ENCODE peak calls at places on chromosomes 3 and 15, in eight cellular contexts. One of them, this sample, is unnamed.

GRCh38 chr3:37700849-37701248 is 160.8 kb upstream of the CTDSPL start:
- DNase-seq in body of pancreas: peak; percentile 54
- DNase-seq in NB4: no peak
- DNase-seq in IMR-90: no peak
- DNase-seq in lower leg skin: no peak
- DNase-seq in spleen: no peak
- DNase-seq in heart left ventricle: no peak
- DNase-seq in transverse colon: no peak
- DNase-seq in this sample: no peak

GRCh38 chr3:140285380-140285779 is 350.4 kb downstream of the CLSTN2 start:
- DNase-seq in spleen: no peak
- DNase-seq in NB4: no peak
- DNase-seq in heart left ventricle: no peak
- DNase-seq in transverse colon: no peak
- DNase-seq in IMR-90: no peak
- DNase-seq in body of pancreas: no peak
- DNase-seq in lower leg skin: no peak
- DNase-seq in this sample: no peak

GRCh38 chr3:121483290-121483689 is 62.5 kb downstream of the POLQ start:
- DNase-seq in heart left ventricle: no peak
- DNase-seq in transverse colon: no peak
- DNase-seq in body of pancreas: no peak
- DNase-seq in lower leg skin: no peak
- DNase-seq in IMR-90: peak; percentile 56
- DNase-seq in NB4: no peak
- DNase-seq in spleen: no peak
- DNase-seq in this sample: no peak

GRCh38 chr3:39707314-39707909 is 102.0 kb upstream of the MYRIP start:
- DNase-seq in transverse colon: no peak
- DNase-seq in NB4: peak; percentile 38
- DNase-seq in lower leg skin: no peak
- DNase-seq in heart left ventricle: no peak
- DNase-seq in spleen: no peak
- DNase-seq in body of pancreas: peak; percentile 13
- DNase-seq in IMR-90: peak; percentile 10
- DNase-seq in this sample: no peak

GRCh38 chr3:73431136-73431933 is 193.4 kb downstream of the PDZRN3 start:
- DNase-seq in IMR-90: no peak
- DNase-seq in heart left ventricle: no peak
- DNase-seq in body of pancreas: no peak
- DNase-seq in transverse colon: no peak
- DNase-seq in NB4: no peak
- DNase-seq in lower leg skin: no peak
- DNase-seq in spleen: no peak
- DNase-seq in this sample: no peak

GRCh38 chr3:72818915-72819314 is 29.3 kb downstream of the SHQ1 start:
- DNase-seq in lower leg skin: no peak
- DNase-seq in spleen: no peak
- DNase-seq in transverse colon: no peak
- DNase-seq in IMR-90: peak; percentile 93
- DNase-seq in body of pancreas: peak; percentile 31
- DNase-seq in NB4: no peak
- DNase-seq in heart left ventricle: no peak
- DNase-seq in this sample: no peak

GRCh38 chr3:27165348-27165747 is 203.8 kb downstream of the NEK10 start:
- DNase-seq in NB4: no peak
- DNase-seq in IMR-90: peak; percentile 42
- DNase-seq in spleen: no peak
- DNase-seq in transverse colon: no peak
- DNase-seq in lower leg skin: no peak
- DNase-seq in heart left ventricle: no peak
- DNase-seq in body of pancreas: no peak
- DNase-seq in this sample: no peak

GRCh38 chr3:7733933-7734332 is 767.7 kb upstream of the LMCD1 start:
- DNase-seq in body of pancreas: no peak
- DNase-seq in IMR-90: no peak
- DNase-seq in NB4: no peak
- DNase-seq in spleen: no peak
- DNase-seq in heart left ventricle: no peak
- DNase-seq in lower leg skin: no peak
- DNase-seq in transverse colon: no peak
- DNase-seq in this sample: no peak

GRCh38 chr15:82540984-82541431 is 751 bp upstream of the RPS17 start:
- DNase-seq in transverse colon: peak; percentile 21
- DNase-seq in IMR-90: peak; percentile 38
- DNase-seq in lower leg skin: no peak
- DNase-seq in NB4: no peak
- DNase-seq in heart left ventricle: no peak
- DNase-seq in body of pancreas: no peak
- DNase-seq in spleen: peak; percentile 86
- DNase-seq in this sample: no peak

GRCh38 chr15:100899601-100900000 is 19.6 kb upstream of the LRRK1 start:
- DNase-seq in spleen: no peak
- DNase-seq in IMR-90: no peak
- DNase-seq in body of pancreas: no peak
- DNase-seq in NB4: no peak
- DNase-seq in transverse colon: no peak
- DNase-seq in lower leg skin: peak; percentile 53
- DNase-seq in heart left ventricle: no peak
- DNase-seq in this sample: no peak

GRCh38 chr15:100721758-100722550 is 119.6 kb downstream of the ASB7 start:
- DNase-seq in transverse colon: peak; percentile 64
- DNase-seq in body of pancreas: peak; percentile 90
- DNase-seq in lower leg skin: peak; percentile 91
- DNase-seq in IMR-90: peak; percentile 100
- DNase-seq in heart left ventricle: peak; percentile 81
- DNase-seq in NB4: peak; percentile 92
- DNase-seq in spleen: no peak
- DNase-seq in this sample: peak; percentile 46

GRCh38 chr3:48436855-48437254 is 3.1 kb downstream of the CCDC51 start:
- DNase-seq in spleen: no peak
- DNase-seq in NB4: no peak
- DNase-seq in IMR-90: no peak
- DNase-seq in transverse colon: no peak
- DNase-seq in lower leg skin: peak; percentile 76
- DNase-seq in body of pancreas: no peak
- DNase-seq in heart left ventricle: no peak
- DNase-seq in this sample: no peak

GRCh38 chr3:117600112-117600511 is 890.5 kb downstream of the TUSC7 start:
- DNase-seq in spleen: no peak
- DNase-seq in body of pancreas: peak; percentile 51
- DNase-seq in lower leg skin: no peak
- DNase-seq in IMR-90: no peak
- DNase-seq in transverse colon: no peak
- DNase-seq in NB4: no peak
- DNase-seq in heart left ventricle: no peak
- DNase-seq in this sample: no peak

GRCh38 chr3:126029241-126029640 is 54.7 kb downstream of the SLC41A3 start:
- DNase-seq in NB4: no peak
- DNase-seq in IMR-90: no peak
- DNase-seq in heart left ventricle: no peak
- DNase-seq in transverse colon: no peak
- DNase-seq in body of pancreas: no peak
- DNase-seq in spleen: no peak
- DNase-seq in lower leg skin: no peak
- DNase-seq in this sample: no peak

GRCh38 chr3:146273721-146274407 is 23.0 kb upstream of the PLSCR4 start:
- DNase-seq in transverse colon: no peak
- DNase-seq in IMR-90: no peak
- DNase-seq in spleen: no peak
- DNase-seq in heart left ventricle: no peak
- DNase-seq in lower leg skin: no peak
- DNase-seq in NB4: no peak
- DNase-seq in body of pancreas: no peak
- DNase-seq in this sample: no peak

GRCh38 chr3:146275476-146275875 is 24.6 kb upstream of the PLSCR4 start:
- DNase-seq in lower leg skin: no peak
- DNase-seq in transverse colon: no peak
- DNase-seq in spleen: no peak
- DNase-seq in body of pancreas: no peak
- DNase-seq in heart left ventricle: no peak
- DNase-seq in IMR-90: no peak
- DNase-seq in NB4: no peak
- DNase-seq in this sample: no peak

GRCh38 chr3:146277953-146278631 is 27.2 kb upstream of the PLSCR4 start:
- DNase-seq in body of pancreas: peak; percentile 25
- DNase-seq in transverse colon: no peak
- DNase-seq in NB4: no peak
- DNase-seq in IMR-90: peak; percentile 94
- DNase-seq in heart left ventricle: peak; percentile 31
- DNase-seq in spleen: no peak
- DNase-seq in lower leg skin: no peak
- DNase-seq in this sample: no peak

GRCh38 chr3:146271180-146271579 is 20.3 kb upstream of the PLSCR4 start:
- DNase-seq in transverse colon: no peak
- DNase-seq in IMR-90: no peak
- DNase-seq in body of pancreas: no peak
- DNase-seq in spleen: no peak
- DNase-seq in heart left ventricle: no peak
- DNase-seq in lower leg skin: no peak
- DNase-seq in NB4: no peak
- DNase-seq in this sample: no peak

GRCh38 chr3:146274833-146275232 is 23.9 kb upstream of the PLSCR4 start:
- DNase-seq in heart left ventricle: no peak
- DNase-seq in body of pancreas: no peak
- DNase-seq in IMR-90: peak; percentile 98
- DNase-seq in NB4: no peak
- DNase-seq in transverse colon: no peak
- DNase-seq in lower leg skin: no peak
- DNase-seq in spleen: no peak
- DNase-seq in this sample: no peak
- TF ChIP-seq POLR2A in heart left ventricle: no peak
- TF ChIP-seq POLR2A in body of pancreas: no peak
- TF ChIP-seq POLR2A in IMR-90: no peak
- TF ChIP-seq POLR2A in NB4: no peak
- TF ChIP-seq POLR2A in transverse colon: no peak
- TF ChIP-seq POLR2A in lower leg skin: no peak
- TF ChIP-seq POLR2A in spleen: no peak
- TF ChIP-seq POLR2A in this sample: no peak

GRCh38 chr3:82262193-82262592 is 500.7 kb upstream of the GBE1 start:
- DNase-seq in heart left ventricle: no peak
- DNase-seq in body of pancreas: no peak
- DNase-seq in transverse colon: no peak
- DNase-seq in spleen: no peak
- DNase-seq in lower leg skin: no peak
- DNase-seq in NB4: no peak
- DNase-seq in IMR-90: no peak
- DNase-seq in this sample: no peak

GRCh38 chr3:82265747-82266146 is 504.3 kb upstream of the GBE1 start:
- DNase-seq in heart left ventricle: no peak
- DNase-seq in NB4: no peak
- DNase-seq in body of pancreas: no peak
- DNase-seq in lower leg skin: no peak
- DNase-seq in spleen: no peak
- DNase-seq in IMR-90: no peak
- DNase-seq in transverse colon: no peak
- DNase-seq in this sample: no peak

GRCh38 chr3:82259994-82260393 is 498.5 kb upstream of the GBE1 start:
- DNase-seq in lower leg skin: no peak
- DNase-seq in NB4: peak; percentile 2
- DNase-seq in heart left ventricle: no peak
- DNase-seq in body of pancreas: no peak
- DNase-seq in IMR-90: no peak
- DNase-seq in spleen: no peak
- DNase-seq in transverse colon: no peak
- DNase-seq in this sample: no peak

GRCh38 chr3:82261637-82262036 is 500.2 kb upstream of the GBE1 start:
- DNase-seq in body of pancreas: no peak
- DNase-seq in NB4: no peak
- DNase-seq in lower leg skin: no peak
- DNase-seq in spleen: no peak
- DNase-seq in IMR-90: no peak
- DNase-seq in transverse colon: no peak
- DNase-seq in heart left ventricle: no peak
- DNase-seq in this sample: no peak

GRCh38 chr3:82261013-82261412 is 499.6 kb upstream of the GBE1 start:
- DNase-seq in spleen: no peak
- DNase-seq in heart left ventricle: no peak
- DNase-seq in body of pancreas: no peak
- DNase-seq in IMR-90: no peak
- DNase-seq in NB4: no peak
- DNase-seq in lower leg skin: no peak
- DNase-seq in transverse colon: no peak
- DNase-seq in this sample: no peak
- TF ChIP-seq POLR2A in spleen: no peak
- TF ChIP-seq POLR2A in heart left ventricle: no peak
- TF ChIP-seq POLR2A in body of pancreas: no peak
- TF ChIP-seq POLR2A in IMR-90: no peak
- TF ChIP-seq POLR2A in NB4: no peak
- TF ChIP-seq POLR2A in lower leg skin: no peak
- TF ChIP-seq POLR2A in transverse colon: no peak
- TF ChIP-seq POLR2A in this sample: no peak

DNA sequence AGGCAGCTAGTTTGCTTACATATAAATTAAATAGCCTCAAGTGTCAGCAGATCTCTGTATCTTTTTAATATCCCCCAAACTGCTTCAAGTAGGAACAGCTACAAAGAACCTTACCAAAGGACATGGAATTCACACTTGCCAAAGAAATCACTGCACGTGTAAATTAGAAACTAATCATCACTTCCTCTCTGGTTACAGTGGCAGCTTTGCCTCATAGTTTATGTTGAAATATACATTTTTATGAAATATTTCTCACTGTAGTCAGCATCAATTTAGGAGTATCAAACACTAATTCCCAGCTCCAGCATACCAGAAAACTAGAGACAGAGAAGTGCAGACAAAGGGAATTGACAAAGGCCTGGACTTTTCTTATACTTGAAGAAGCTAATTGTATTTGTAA is 260.9 kb downstream of the TIGIT start:
- DNase-seq in spleen: no peak
- DNase-seq in IMR-90: no peak
- DNase-seq in transverse colon: no peak
- DNase-seq in heart left ventricle: no peak
- DNase-seq in body of pancreas: no peak
- DNase-seq in lower leg skin: no peak
- DNase-seq in NB4: no peak
- DNase-seq in this sample: no peak
- TF ChIP-seq POLR2A in spleen: no peak
- TF ChIP-seq POLR2A in IMR-90: no peak
- TF ChIP-seq POLR2A in transverse colon: no peak
- TF ChIP-seq POLR2A in heart left ventricle: no peak
- TF ChIP-seq POLR2A in body of pancreas: no peak
- TF ChIP-seq POLR2A in lower leg skin: no peak
- TF ChIP-seq POLR2A in NB4: no peak
- TF ChIP-seq POLR2A in this sample: no peak

DNA sequence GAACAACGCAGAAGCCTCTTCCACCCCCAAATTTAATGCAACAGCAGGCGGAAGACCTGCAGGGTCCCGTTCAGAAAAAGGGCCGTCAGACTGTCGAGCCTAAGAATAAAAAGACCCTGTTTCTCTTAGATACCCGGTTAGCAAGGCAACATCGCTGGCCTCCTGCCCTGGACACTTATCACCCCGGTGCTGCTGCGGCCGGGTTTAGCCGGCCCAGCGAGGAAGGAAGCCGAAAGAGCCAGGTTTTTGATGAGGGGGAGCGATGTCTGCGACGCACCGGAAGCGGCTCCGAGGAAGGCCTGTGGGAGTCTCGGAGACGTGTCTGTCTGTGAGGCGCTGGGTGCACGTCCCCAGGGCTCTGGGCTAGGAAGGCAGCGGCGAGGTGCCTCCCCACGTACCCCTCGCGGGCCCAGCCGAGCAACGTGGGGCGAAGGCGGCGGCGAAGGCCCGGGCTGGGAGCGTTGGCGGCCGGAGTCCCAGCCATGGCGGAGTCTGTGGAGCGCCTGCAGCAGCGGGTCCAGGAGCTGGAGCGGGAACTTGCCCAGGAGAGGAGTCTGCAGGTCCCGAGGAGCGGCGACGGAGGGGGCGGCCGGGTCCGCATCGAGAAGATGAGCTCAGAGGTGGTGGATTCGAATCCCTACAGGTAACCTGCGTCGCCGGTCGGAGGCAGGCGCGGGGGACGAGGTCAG is at the start of gene UBA5:
- DNase-seq in NB4: peak; percentile 81
- DNase-seq in spleen: peak; percentile 93
- DNase-seq in lower leg skin: peak; percentile 93
- DNase-seq in heart left ventricle: peak; percentile 75
- DNase-seq in IMR-90: peak; percentile 61
- DNase-seq in body of pancreas: peak; percentile 67
- DNase-seq in transverse colon: peak; percentile 73
- DNase-seq in this sample: peak; percentile 56
- TF ChIP-seq POLR2A in NB4: peak; percentile 63
- TF ChIP-seq POLR2A in spleen: no peak
- TF ChIP-seq POLR2A in lower leg skin: no peak
- TF ChIP-seq POLR2A in heart left ventricle: no peak
- TF ChIP-seq POLR2A in IMR-90: peak; percentile 21
- TF ChIP-seq POLR2A in body of pancreas: peak; percentile 56
- TF ChIP-seq POLR2A in transverse colon: peak; percentile 14
- TF ChIP-seq POLR2A in this sample: peak; percentile 72

This sample was measured in H54.